ENCODE peak calls at places on chromosomes 11 and 22, in ten cellular contexts. W is sigmoid colon; R is ovary; A is hepatocyte; X is mammary epithelial cell; E is heart left ventricle; L is endothelial cell of umbilical vein; J is CD4-positive, CD25-positive, alpha-beta regulatory T cell; O is spleen; K is right lobe of liver. I is an unnamed sample.

GRCh38 chr11:8760896-8761295 is 78.3 kb downstream of the RPL27A start:
- DNase-seq in R (no peak), L (no peak), E (no peak), W (peak), A (no peak), K (no peak), J (no peak), X (no peak), O (no peak), I (no peak)

GRCh38 chr11:113114452-113115027 is 153.3 kb downstream of the NCAM1 start:
- DNase-seq in L (no peak), K (peak), E (peak), X (peak), A (peak), W (peak), O (no peak), R (peak), J (no peak), I (peak)

GRCh38 chr22:19896665-19897355 is 42.1 kb upstream of the GNB1L start:
- DNase-seq in O (peak), R (no peak), K (no peak), X (no peak), L (no peak), E (no peak), J (no peak), A (no peak), W (no peak), I (peak)

GRCh38 chr11:66317766-66318575 is 1.1 kb upstream of the CD248 start:
- DNase-seq in K (no peak), J (peak), X (peak), E (peak), R (peak), O (peak), L (no peak), W (peak), A (peak), I (peak)

GRCh38 chr22:37563153-37564081 is 3.1 kb downstream of the CDC42EP1 start:
- DNase-seq in X (peak), R (peak), W (peak), K (peak), A (peak), E (peak), O (no peak), L (peak), J (no peak), I (no peak)

GRCh38 chr11:64261556-64262080 is 10.3 kb downstream of the PLCB3 start:
- DNase-seq in J (no peak), W (no peak), X (no peak), A (no peak), L (no peak), E (no peak), R (no peak), K (no peak), O (no peak), I (no peak)

GRCh38 chr11:64867748-64868462 is 10.5 kb downstream of the EHD1 start:
- DNase-seq in A (no peak), J (no peak), K (no peak), R (no peak), O (peak), E (no peak), W (no peak), X (peak), L (no peak), I (no peak)

GRCh38 chr22:44931077-44931540 is 78.7 kb downstream of the PHF21B start:
- DNase-seq in J (no peak), L (no peak), O (no peak), R (peak), W (no peak), A (peak), E (peak), K (no peak), X (no peak), I (no peak)

GRCh38 chr11:106121570-106122320 is 44.3 kb downstream of the AASDHPPT start:
- DNase-seq in W (no peak), J (no peak), X (no peak), R (no peak), E (no peak), L (no peak), O (no peak), A (no peak), K (no peak), I (no peak)

GRCh38 chr11:13110929-13111812 is 102.1 kb downstream of the RASSF10 start:
- DNase-seq in E (peak), O (no peak), W (no peak), R (no peak), J (no peak), A (peak), K (no peak), L (peak), X (peak), I (no peak)

GRCh38 chr22:39282642-39283311 is 36.6 kb downstream of the RPL3 start:
- DNase-seq in X (no peak), K (peak), R (no peak), L (peak), E (peak), W (no peak), O (no peak), A (no peak), J (no peak), I (peak)

GRCh38 chr22:22508274-22509176 is at the start of gene ZNF280B:
- DNase-seq in L (peak), A (peak), O (peak), J (peak), E (peak), X (peak), R (peak), K (peak), W (peak), I (peak)

GRCh38 chr11:113023986-113024385 is 62.8 kb downstream of the NCAM1 start:
- DNase-seq in O (no peak), W (no peak), J (no peak), A (no peak), R (no peak), L (no peak), K (no peak), X (no peak), E (no peak), I (no peak)

GRCh38 chr11:8168485-8169257 is at the start of gene RIC3:
- DNase-seq in O (peak), A (peak), E (peak), J (no peak), K (peak), L (no peak), R (peak), X (peak), W (peak), I (peak)

GRCh38 chr11:119356349-119357031 is 10.0 kb upstream of the MFRP start:
- DNase-seq in K (peak), R (peak), A (peak), W (peak), L (peak), X (no peak), O (peak), E (peak), J (peak), I (peak)

GRCh38 chr11:116882386-116882785 is 45.0 kb upstream of the APOA1 start:
- DNase-seq in K (no peak), J (no peak), A (no peak), W (no peak), E (no peak), R (no peak), L (no peak), X (peak), O (no peak), I (no peak)

GRCh38 chr22:50016308-50016987 is 3.9 kb upstream of the IL17REL start:
- DNase-seq in O (peak), A (no peak), E (no peak), X (no peak), R (peak), K (no peak), L (no peak), J (no peak), W (peak), I (peak)

GRCh38 chr22:25407859-25408229 is 156.6 kb upstream of the GRK3 start:
- DNase-seq in X (no peak), E (no peak), W (no peak), L (no peak), J (no peak), R (no peak), A (no peak), K (no peak), O (no peak), I (no peak)

GRCh38 chr11:117606211-117606610 is 190.8 kb downstream of the DSCAML1 start:
- DNase-seq in A (no peak), R (no peak), W (no peak), O (no peak), E (no peak), X (no peak), K (no peak), J (no peak), L (no peak), I (no peak)

GRCh38 chr11:8098361-8098760 is 17.4 kb downstream of the TUB start:
- DNase-seq in J (no peak), R (no peak), O (peak), L (no peak), W (peak), A (no peak), X (no peak), K (no peak), E (no peak), I (no peak)

GRCh38 chr11:59413646-59414045 is 12.6 kb downstream of the OR5A2 start:
- DNase-seq in E (no peak), X (no peak), J (no peak), L (no peak), O (no peak), A (no peak), W (no peak), K (no peak), R (no peak), I (no peak)

GRCh38 chr11:62444835-62445234 is 26.0 kb downstream of the SCGB1A1 start:
- DNase-seq in J (no peak), R (no peak), A (no peak), L (no peak), W (peak), E (no peak), K (peak), X (no peak), O (no peak), I (no peak)

GRCh38 chr11:11502303-11502828 is 119.4 kb downstream of the GALNT18 start:
- DNase-seq in X (no peak), A (peak), O (no peak), J (no peak), L (no peak), K (no peak), W (no peak), R (no peak), E (no peak), I (no peak)

GRCh38 chr11:43944761-43945311 is 2.4 kb downstream of the C11orf96 start:
- DNase-seq in J (peak), W (peak), E (peak), X (peak), K (peak), R (peak), L (peak), O (peak), A (peak), I (peak)

GRCh38 chr22:45009881-45010531 is at the start of gene PHF21B:
- DNase-seq in A (peak), R (peak), X (peak), O (no peak), J (no peak), W (peak), E (peak), L (peak), K (no peak), I (no peak)

GRCh38 chr11:110573411-110573810 is 138.8 kb downstream of the ARHGAP20 start:
- DNase-seq in X (no peak), R (no peak), L (no peak), E (no peak), O (no peak), A (no peak), K (no peak), W (no peak), J (no peak), I (no peak)

GRCh38 chr22:39727541-39727940 is 157.0 kb downstream of the CACNA1I start:
- DNase-seq in J (no peak), R (no peak), A (peak), X (no peak), E (no peak), W (no peak), L (no peak), O (no peak), K (no peak), I (no peak)

GRCh38 chr11:46741600-46742484 is 22.8 kb downstream of the F2 start:
- DNase-seq in L (no peak), E (no peak), R (no peak), J (no peak), W (no peak), X (no peak), A (no peak), O (peak), K (no peak), I (no peak)

GRCh38 chr22:36027579-36027959 is 1.1 kb downstream of the RBFOX2 start:
- DNase-seq in X (peak), O (no peak), K (no peak), A (peak), E (no peak), L (no peak), R (no peak), J (no peak), W (peak), I (no peak)

GRCh38 chr22:40432625-40433024 is 62.2 kb downstream of the SGSM3 start:
- DNase-seq in J (no peak), E (no peak), W (no peak), O (no peak), X (no peak), A (no peak), R (no peak), L (no peak), K (no peak), I (no peak)

GRCh38 chr11:16166571-16166970 is 189.8 kb downstream of the SOX6 start:
- DNase-seq in A (no peak), X (no peak), W (no peak), E (no peak), K (no peak), L (no peak), O (no peak), J (no peak), R (no peak), I (no peak)

GRCh38 chr11:47239889-47240288 is 8.7 kb downstream of the ACP2 start:
- DNase-seq in R (no peak), E (no peak), O (no peak), A (no peak), W (no peak), J (no peak), K (no peak), L (no peak), X (no peak), I (no peak)

GRCh38 chr11:64268687-64269379 is 15.6 kb downstream of the BAD start:
- DNase-seq in E (peak), J (no peak), R (peak), W (peak), L (peak), A (peak), X (peak), K (peak), O (peak), I (peak)

GRCh38 chr11:119218141-119218878 is 12.2 kb downstream of the CBL start:
- DNase-seq in J (no peak), R (no peak), L (peak), O (no peak), W (no peak), A (peak), E (no peak), X (peak), K (no peak), I (no peak)

DNA sequence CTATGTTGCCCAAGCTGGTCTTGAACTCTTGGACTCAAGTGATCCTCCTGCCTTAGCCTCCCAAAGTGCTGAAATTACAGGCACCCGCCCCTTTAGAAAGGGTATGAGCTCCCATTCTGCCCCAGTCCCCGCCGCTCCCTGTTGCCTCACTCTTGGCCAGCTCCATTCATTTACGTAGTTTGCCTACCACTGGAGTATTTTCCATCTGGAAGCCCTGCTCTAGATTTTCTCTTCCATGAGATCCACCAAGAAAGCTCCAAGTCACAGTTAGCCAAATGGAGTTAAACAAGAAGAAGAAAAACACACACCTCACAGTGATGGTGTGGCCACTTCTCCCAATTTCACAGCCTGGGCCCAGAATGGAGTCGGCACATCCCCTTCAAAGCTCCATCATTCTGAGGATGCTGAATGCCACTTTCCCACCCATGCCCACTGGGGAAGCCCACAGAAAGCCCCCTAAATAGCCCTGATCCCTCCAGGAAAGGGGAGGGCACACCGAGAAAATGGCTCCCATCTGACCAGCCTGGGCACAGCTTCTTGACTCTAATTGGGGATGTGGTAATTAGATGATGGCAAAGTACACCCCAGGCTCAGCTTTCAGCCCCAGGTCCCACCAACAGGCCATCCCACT is 381.3 kb downstream of the MN1 start:
- DNase-seq in L (no peak), A (no peak), W (no peak), O (peak), R (no peak), X (no peak), J (no peak), K (no peak), E (no peak), I (no peak)
- H3K27ac ChIP-seq in L (peak), A (peak), W (no peak), O (no peak), R (peak), X (peak), J (no peak), K (no peak), E (no peak), I (no peak)

DNA sequence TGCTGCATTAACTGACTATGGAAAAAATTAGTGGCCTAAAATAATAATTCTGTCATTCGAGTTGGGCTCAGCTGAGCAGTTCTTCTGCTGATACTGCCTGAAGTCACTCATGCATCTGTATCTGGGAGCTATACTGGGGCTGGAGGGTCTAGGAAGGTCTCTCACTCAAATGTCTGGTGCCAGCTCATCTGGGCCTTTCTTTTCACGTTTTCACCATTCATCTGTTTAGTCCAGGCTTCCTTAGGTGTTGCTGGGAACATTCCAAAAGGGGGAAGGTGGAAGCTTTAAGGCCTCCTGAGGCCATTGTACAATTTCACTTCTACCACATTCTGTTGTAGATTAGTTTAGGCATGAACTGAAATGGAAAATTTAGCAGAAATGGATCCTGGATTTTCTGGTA is 28.0 kb downstream of the YAP1 start:
- DNase-seq in J (no peak), R (no peak), X (no peak), W (no peak), L (no peak), A (no peak), K (no peak), E (no peak), O (no peak), I (no peak)
- H3K27ac ChIP-seq in J (no peak), R (no peak), X (peak), W (peak), L (no peak), A (peak), K (no peak), E (no peak), O (no peak), I (peak)

DNA sequence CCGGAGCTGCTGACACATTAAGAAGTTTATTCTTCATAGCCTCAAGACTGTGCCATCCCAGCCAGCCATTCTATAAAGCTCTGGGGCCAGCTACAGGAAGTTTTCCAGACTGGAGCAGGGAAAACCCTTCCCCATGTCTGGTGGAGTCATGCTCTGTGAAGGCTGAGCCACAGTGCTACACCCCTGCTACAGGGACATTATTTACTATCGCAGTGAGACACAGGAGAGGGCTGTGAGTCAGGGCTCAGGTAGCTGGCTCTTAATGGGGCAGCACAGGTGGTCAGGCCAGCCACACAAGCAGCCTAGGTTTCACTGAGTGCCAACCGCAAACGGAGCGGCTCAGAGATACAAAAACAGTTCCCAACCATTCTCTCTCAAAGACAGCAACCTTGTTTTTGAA is 12.1 kb downstream of the HPS4 start:
- DNase-seq in O (no peak), W (no peak), R (no peak), E (no peak), X (peak), L (peak), K (no peak), J (no peak), A (peak), I (no peak)
- H3K27ac ChIP-seq in O (no peak), W (no peak), R (no peak), E (no peak), X (peak), L (peak), K (no peak), J (no peak), A (peak), I (peak)

DNA sequence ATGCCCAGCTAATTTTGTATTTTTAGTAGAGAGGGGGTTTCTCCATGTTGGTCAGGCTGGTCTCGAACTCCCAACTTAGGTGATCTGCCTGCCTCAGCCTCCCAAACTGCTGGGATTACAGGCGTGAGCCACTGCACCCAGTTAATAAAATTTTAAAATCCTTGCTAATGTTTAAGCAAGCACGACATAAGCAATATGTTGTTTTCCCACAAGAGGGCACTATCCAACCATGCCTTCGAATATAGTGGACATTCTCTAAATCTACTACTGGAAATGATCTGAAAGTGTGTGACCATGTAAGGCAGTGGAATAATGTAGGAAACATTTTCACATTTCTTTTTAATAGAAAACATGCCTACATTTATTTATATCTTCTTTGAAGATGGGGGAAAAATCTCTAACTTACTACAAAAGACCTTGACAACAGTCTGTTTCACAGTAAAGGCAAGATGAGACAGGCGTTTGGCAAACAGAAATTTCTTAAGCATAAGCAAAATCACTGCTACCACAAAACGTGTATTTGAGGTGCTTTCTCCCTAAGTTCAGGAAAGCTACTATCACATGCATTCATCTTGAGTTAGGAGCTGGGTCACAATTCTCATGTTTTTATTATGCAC is 38.2 kb downstream of the PITPNB start:
- DNase-seq in J (no peak), A (peak), R (peak), X (peak), E (no peak), W (no peak), K (no peak), L (peak), O (no peak), I (no peak)
- H3K27ac ChIP-seq in J (no peak), A (peak), R (peak), X (no peak), E (no peak), W (peak), K (peak), L (peak), O (no peak), I (peak)

GRCh38 chr11:99920956-99921355 is 766.1 kb upstream of the ARHGAP42 start:
- DNase-seq in R (no peak), L (no peak), K (no peak), E (no peak), A (no peak), O (no peak), X (no peak), W (no peak), J (no peak), I (no peak)

GRCh38 chr11:99925968-99926367 is 761.1 kb upstream of the ARHGAP42 start:
- DNase-seq in A (no peak), X (no peak), K (no peak), L (no peak), R (no peak), W (no peak), E (no peak), O (no peak), J (no peak), I (no peak)
- H3K27ac ChIP-seq in A (no peak), X (no peak), K (no peak), L (no peak), R (no peak), W (no peak), E (no peak), O (no peak), J (no peak), I (no peak)

GRCh38 chr11:120403966-120404365 is 67.8 kb downstream of the ARHGEF12 start:
- DNase-seq in O (no peak), X (no peak), K (no peak), A (no peak), L (no peak), R (no peak), E (no peak), J (no peak), W (no peak), I (no peak)

GRCh38 chr11:120399312-120399711 is 63.1 kb downstream of the ARHGEF12 start:
- DNase-seq in R (no peak), E (no peak), A (no peak), X (no peak), L (peak), K (no peak), W (no peak), J (no peak), O (no peak), I (no peak)

GRCh38 chr11:120400564-120401364 is 64.6 kb downstream of the ARHGEF12 start:
- DNase-seq in K (no peak), J (no peak), W (no peak), X (peak), E (no peak), L (peak), A (peak), O (no peak), R (no peak), I (peak)

GRCh38 chr11:120404495-120404894 is 68.3 kb downstream of the ARHGEF12 start:
- DNase-seq in W (no peak), J (no peak), K (no peak), L (peak), E (no peak), O (no peak), X (no peak), A (no peak), R (no peak), I (no peak)

GRCh38 chr11:120401506-120401905 is 65.3 kb downstream of the ARHGEF12 start:
- DNase-seq in W (no peak), J (no peak), X (peak), K (no peak), R (no peak), E (no peak), O (no peak), A (no peak), L (no peak), I (no peak)
- H3K27ac ChIP-seq in W (peak), J (no peak), X (no peak), K (no peak), R (no peak), E (no peak), O (no peak), A (peak), L (peak), I (peak)